ENCODE peak calls at places on chromosomes 1 and 21, in four cellular contexts. One of them, this sample, is unnamed. For H3K36me3, the result is how much of the 10 kb centered on the place peaks cover.

GRCh38 chr1:183675883-183676282 is 22.8 kb upstream of the APOBEC4 start:
- DNase-seq in GM12878: no peak
- DNase-seq in HCT116: no peak
- DNase-seq in prostate gland: no peak
- DNase-seq in this sample: no peak

GRCh38 chr1:147840909-147841308 is 61.7 kb upstream of the GJA8 start:
- DNase-seq in GM12878: no peak
- DNase-seq in HCT116: peak
- DNase-seq in prostate gland: no peak
- DNase-seq in this sample: no peak

GRCh38 chr1:99919221-99919620 is 50.6 kb upstream of the SLC35A3 start:
- DNase-seq in GM12878: no peak
- DNase-seq in HCT116: no peak
- DNase-seq in prostate gland: no peak
- DNase-seq in this sample: no peak

GRCh38 chr21:42146821-42147220 is 72.1 kb upstream of the ABCG1 start:
- DNase-seq in GM12878: no peak
- DNase-seq in HCT116: no peak
- DNase-seq in prostate gland: no peak
- DNase-seq in this sample: no peak

GRCh38 chr21:37668462-37669239 is 247.6 kb downstream of the KCNJ6 start:
- DNase-seq in GM12878: no peak
- DNase-seq in HCT116: no peak
- DNase-seq in prostate gland: no peak
- DNase-seq in this sample: no peak

GRCh38 chr1:17233675-17234074 is 15.2 kb upstream of the PADI3 start:
- DNase-seq in GM12878: no peak
- DNase-seq in HCT116: peak
- DNase-seq in prostate gland: peak
- DNase-seq in this sample: peak

GRCh38 chr1:115429884-115430283 is 91.8 kb upstream of the NGF start:
- DNase-seq in GM12878: no peak
- DNase-seq in HCT116: no peak
- DNase-seq in prostate gland: no peak
- DNase-seq in this sample: no peak

GRCh38 chr1:3669421-3669821 is 17.1 kb downstream of the TP73 start:
- DNase-seq in GM12878: no peak
- DNase-seq in HCT116: no peak
- DNase-seq in prostate gland: no peak
- DNase-seq in this sample: peak

GRCh38 chr1:110316735-110317134 is 22.4 kb upstream of the RBM15 start:
- DNase-seq in GM12878: no peak
- DNase-seq in HCT116: no peak
- DNase-seq in prostate gland: no peak
- DNase-seq in this sample: no peak

GRCh38 chr1:229297746-229298145 is 26.8 kb downstream of the RAB4A start:
- DNase-seq in GM12878: no peak
- DNase-seq in HCT116: no peak
- DNase-seq in prostate gland: no peak
- DNase-seq in this sample: no peak

GRCh38 chr1:229300099-229300757 is 29.3 kb downstream of the RAB4A start:
- DNase-seq in GM12878: no peak
- DNase-seq in HCT116: no peak
- DNase-seq in prostate gland: no peak
- DNase-seq in this sample: no peak

GRCh38 chr1:229296541-229296941 is 25.6 kb downstream of the RAB4A start:
- DNase-seq in GM12878: no peak
- DNase-seq in HCT116: no peak
- DNase-seq in prostate gland: no peak
- DNase-seq in this sample: no peak

GRCh38 chr1:229298420-229298819 is 27.5 kb downstream of the RAB4A start:
- DNase-seq in GM12878: no peak
- DNase-seq in HCT116: no peak
- DNase-seq in prostate gland: no peak
- DNase-seq in this sample: no peak

DNA sequence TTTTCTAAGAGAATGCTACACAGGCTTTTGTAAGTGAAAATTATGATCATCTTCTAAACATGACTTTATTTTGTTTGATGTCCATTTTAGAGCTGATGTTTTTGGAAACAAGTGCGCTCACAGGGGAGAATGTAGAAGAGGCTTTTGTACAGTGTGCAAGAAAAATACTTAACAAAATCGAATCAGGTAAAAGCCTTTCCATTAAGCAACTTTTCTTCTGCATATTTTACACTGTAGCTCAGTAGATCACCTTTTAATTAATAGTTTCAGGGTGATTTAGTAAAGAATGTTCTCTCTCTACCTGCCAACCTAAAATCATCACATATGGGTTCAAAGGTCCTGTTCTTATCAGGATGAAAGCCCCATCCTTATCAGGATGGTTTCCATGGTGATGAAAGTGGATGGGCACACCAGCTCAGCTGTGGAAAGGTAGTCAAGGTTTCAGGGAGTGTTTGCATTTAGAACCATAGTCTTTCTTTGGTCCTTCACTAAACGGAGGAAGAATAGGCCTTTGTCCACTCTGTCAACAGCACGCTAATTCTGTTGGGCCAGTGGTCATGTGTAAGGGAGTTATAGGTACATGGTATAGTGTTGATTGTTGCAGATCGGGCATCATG is 28.1 kb downstream of the RAB4A start:
- DNase-seq in GM12878: no peak
- DNase-seq in HCT116: no peak
- DNase-seq in prostate gland: no peak
- DNase-seq in this sample: no peak
- H3K36me3 ChIP-seq in GM12878: under half
- H3K36me3 ChIP-seq in HCT116: under half
- H3K36me3 ChIP-seq in prostate gland: under half
- H3K36me3 ChIP-seq in this sample: under half

GRCh38 chr1:245172829-245173228 is 18.0 kb downstream of the KIF26B start:
- DNase-seq in GM12878: no peak
- DNase-seq in HCT116: no peak
- DNase-seq in prostate gland: no peak
- DNase-seq in this sample: no peak
- TF ChIP-seq POLR2AphosphoS5 in GM12878: no peak
- TF ChIP-seq POLR2AphosphoS5 in HCT116: no peak
- TF ChIP-seq POLR2AphosphoS5 in prostate gland: no peak
- TF ChIP-seq POLR2AphosphoS5 in this sample: no peak

DNA sequence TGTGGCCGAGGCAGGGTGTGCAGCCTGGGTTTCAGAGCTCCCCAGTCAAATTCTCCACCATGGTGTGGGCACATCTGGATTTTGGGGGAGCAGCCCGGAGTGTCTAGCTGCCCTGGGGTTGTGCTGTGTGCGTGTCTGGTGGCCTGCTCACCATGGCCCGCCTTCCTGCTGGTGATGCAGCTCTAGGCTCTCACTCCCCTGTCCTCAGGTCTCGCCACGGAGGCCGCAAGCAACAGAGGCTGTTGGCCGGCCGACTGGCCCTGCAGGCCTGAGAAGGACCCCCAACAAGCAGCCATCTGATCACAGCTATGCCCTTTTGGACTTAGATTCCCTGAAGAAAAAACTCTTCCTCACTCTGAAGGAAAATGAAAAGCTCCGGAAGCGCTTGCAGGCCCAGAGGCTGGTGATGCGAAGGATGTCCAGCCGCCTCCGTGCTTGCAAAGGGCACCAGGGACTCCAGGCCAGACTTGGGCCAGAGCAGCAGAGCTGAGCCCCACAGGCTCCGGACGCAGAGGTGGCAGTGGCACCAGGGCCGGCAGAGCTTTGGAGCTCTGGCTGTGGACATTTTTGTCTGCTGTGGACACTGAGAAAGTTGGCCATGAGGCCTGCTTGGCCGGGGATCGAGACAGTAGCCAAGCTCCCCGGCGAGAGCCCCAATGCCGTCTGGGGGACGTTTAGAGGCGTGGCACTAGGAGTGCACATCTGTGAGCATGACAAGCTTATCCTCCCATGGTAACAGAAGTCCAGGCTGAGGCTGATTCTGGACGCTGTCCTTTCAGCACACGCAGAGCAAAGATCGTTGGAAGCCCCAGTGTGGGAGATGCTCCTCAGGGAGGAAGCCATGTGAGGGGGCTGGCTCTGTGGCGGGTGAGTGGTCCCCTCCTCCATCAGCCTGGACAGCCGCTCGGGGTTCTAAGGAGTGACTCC is 8.2 kb downstream of the THAP3 start:
- DNase-seq in GM12878: no peak
- DNase-seq in HCT116: no peak
- DNase-seq in prostate gland: no peak
- DNase-seq in this sample: no peak
- H3K36me3 ChIP-seq in GM12878: under half
- H3K36me3 ChIP-seq in HCT116: under half
- H3K36me3 ChIP-seq in prostate gland: under half
- H3K36me3 ChIP-seq in this sample: under half

GRCh38 chr1:197909346-197909745 is 6.9 kb downstream of the C1orf53 start:
- DNase-seq in GM12878: no peak
- DNase-seq in HCT116: no peak
- DNase-seq in prostate gland: no peak
- DNase-seq in this sample: no peak
- TF ChIP-seq POLR2AphosphoS5 in GM12878: no peak
- TF ChIP-seq POLR2AphosphoS5 in HCT116: no peak
- TF ChIP-seq POLR2AphosphoS5 in prostate gland: no peak
- TF ChIP-seq POLR2AphosphoS5 in this sample: no peak

GRCh38 chr1:156492591-156493080 is 7.9 kb downstream of the MEF2D start:
- DNase-seq in GM12878: no peak
- DNase-seq in HCT116: no peak
- DNase-seq in prostate gland: no peak
- DNase-seq in this sample: peak
- H3K36me3 ChIP-seq in GM12878: under half
- H3K36me3 ChIP-seq in HCT116: under half
- H3K36me3 ChIP-seq in prostate gland: under half
- H3K36me3 ChIP-seq in this sample: under half

GRCh38 chr1:26111530-26112406 is at the start of gene PDIK1L:
- DNase-seq in GM12878: peak
- DNase-seq in HCT116: peak
- DNase-seq in prostate gland: peak
- DNase-seq in this sample: peak

GRCh38 chr1:26112407-26112775 is 767 bp downstream of the PDIK1L start:
- DNase-seq in GM12878: no peak
- DNase-seq in HCT116: no peak
- DNase-seq in prostate gland: no peak
- DNase-seq in this sample: no peak

GRCh38 chr1:26114165-26114927 is 2.7 kb downstream of the PDIK1L start:
- DNase-seq in GM12878: no peak
- DNase-seq in HCT116: no peak
- DNase-seq in prostate gland: no peak
- DNase-seq in this sample: no peak

GRCh38 chr1:26109229-26110164 is 2.1 kb upstream of the PDIK1L start:
- DNase-seq in GM12878: no peak
- DNase-seq in HCT116: no peak
- DNase-seq in prostate gland: no peak
- DNase-seq in this sample: no peak

GRCh38 chr1:26110731-26111529 is 694 bp upstream of the PDIK1L start:
- DNase-seq in GM12878: no peak
- DNase-seq in HCT116: peak
- DNase-seq in prostate gland: peak
- DNase-seq in this sample: peak
- TF ChIP-seq POLR2AphosphoS5 in GM12878: peak
- TF ChIP-seq POLR2AphosphoS5 in HCT116: peak
- TF ChIP-seq POLR2AphosphoS5 in prostate gland: peak
- TF ChIP-seq POLR2AphosphoS5 in this sample: peak

DNA sequence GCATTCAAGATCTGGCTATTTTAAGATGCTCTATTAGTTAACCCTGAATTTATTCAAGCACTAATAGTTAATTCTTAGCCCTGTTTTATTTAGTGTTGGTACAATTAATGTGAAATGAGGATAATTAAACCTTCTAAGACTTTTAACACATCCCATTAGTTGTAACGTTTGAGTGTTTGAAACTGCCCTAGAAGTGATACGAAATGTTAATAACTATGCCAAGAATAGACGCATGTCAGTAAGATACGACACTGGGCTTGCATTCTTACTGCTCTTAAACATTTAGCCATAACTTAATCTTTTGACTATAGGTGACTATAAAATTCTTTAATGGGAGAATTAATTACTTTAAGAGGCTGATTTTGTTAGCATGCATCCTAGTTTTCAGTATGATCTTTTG is 9.8 kb downstream of the H3-3A start:
- DNase-seq in GM12878: no peak
- DNase-seq in HCT116: no peak
- DNase-seq in prostate gland: no peak
- DNase-seq in this sample: no peak
- H3K36me3 ChIP-seq in GM12878: under half
- H3K36me3 ChIP-seq in HCT116: under half
- H3K36me3 ChIP-seq in prostate gland: under half
- H3K36me3 ChIP-seq in this sample: under half

GRCh38 chr1:113392541-113392940 is 2.2 kb downstream of the MAGI3 start:
- DNase-seq in GM12878: no peak
- DNase-seq in HCT116: no peak
- DNase-seq in prostate gland: no peak
- DNase-seq in this sample: no peak

GRCh38 chr1:113389953-113390834 is at the start of gene MAGI3:
- DNase-seq in GM12878: peak
- DNase-seq in HCT116: peak
- DNase-seq in prostate gland: peak
- DNase-seq in this sample: peak

GRCh38 chr1:113390871-113391642 is 742 bp downstream of the MAGI3 start:
- DNase-seq in GM12878: no peak
- DNase-seq in HCT116: no peak
- DNase-seq in prostate gland: peak
- DNase-seq in this sample: peak

GRCh38 chr1:113389356-113389952 is 861 bp upstream of the MAGI3 start:
- DNase-seq in GM12878: no peak
- DNase-seq in HCT116: no peak
- DNase-seq in prostate gland: no peak
- DNase-seq in this sample: no peak

GRCh38 chr1:113391643-113392271 is 1.4 kb downstream of the MAGI3 start:
- DNase-seq in GM12878: no peak
- DNase-seq in HCT116: no peak
- DNase-seq in prostate gland: peak
- DNase-seq in this sample: peak
- TF ChIP-seq POLR2AphosphoS5 in GM12878: no peak
- TF ChIP-seq POLR2AphosphoS5 in HCT116: no peak
- TF ChIP-seq POLR2AphosphoS5 in prostate gland: no peak
- TF ChIP-seq POLR2AphosphoS5 in this sample: no peak